ENCODE peak calls at places on chromosomes 3 and 15, in six cellular contexts. J, T, L, I, N and O are unnamed samples.

GRCh38 chr3:163490119-163490518 is 1588.2 kb downstream of the SI start:
- DNase-seq in J (no peak), N (no peak), T (peak; percentile 93), I (peak; percentile 85), L (peak; percentile 19), O (no peak)

GRCh38 chr15:81385110-81386076 is 11.4 kb upstream of the TMC3 start:
- DNase-seq in I (no peak), L (no peak), T (no peak), J (no peak), N (no peak), O (no peak)

GRCh38 chr3:42653560-42654330 is at the start of gene ZBTB47:
- DNase-seq in I (peak; percentile 41), L (peak; percentile 16), T (peak; percentile 75), N (no peak), J (peak; percentile 64), O (no peak)

GRCh38 chr15:100686725-100687488 is 84.5 kb downstream of the ASB7 start:
- DNase-seq in N (no peak), T (no peak), L (no peak), J (no peak), I (no peak), O (no peak)

GRCh38 chr15:55389276-55389631 is 18.9 kb downstream of the CCPG1 start:
- DNase-seq in T (no peak), N (no peak), L (peak; percentile 77), J (no peak), I (no peak), O (peak; percentile 44)

GRCh38 chr15:84598993-84599392 is 1.8 kb upstream of the ZSCAN2 start:
- DNase-seq in T (peak; percentile 80), N (no peak), L (no peak), I (peak; percentile 75), J (peak; percentile 39), O (no peak)

GRCh38 chr15:71362987-71363968 is 248.0 kb downstream of the THSD4 start:
- DNase-seq in J (no peak), N (no peak), L (no peak), T (peak; percentile 31), I (peak; percentile 54), O (no peak)

GRCh38 chr3:10729439-10729838 is 86.6 kb upstream of the SLC6A11 start:
- DNase-seq in L (no peak), T (peak; percentile 28), J (no peak), I (no peak), N (no peak), O (no peak)

GRCh38 chr15:82585072-82585471 is 44.8 kb upstream of the RPS17 start:
- DNase-seq in I (no peak), L (peak; percentile 19), T (no peak), N (no peak), J (no peak), O (no peak)

GRCh38 chr3:15460891-15461524 is 33.6 kb downstream of the EAF1 start:
- DNase-seq in T (no peak), N (no peak), J (no peak), I (no peak), L (no peak), O (no peak)

GRCh38 chr15:41285285-41285684 is 47.1 kb downstream of the OIP5 start:
- DNase-seq in T (peak; percentile 80), I (peak; percentile 89), J (no peak), N (no peak), L (no peak), O (no peak)

GRCh38 chr15:55361048-55361447 is 42.0 kb downstream of the PIGB start:
- DNase-seq in L (no peak), I (no peak), N (no peak), T (no peak), J (no peak), O (no peak)

GRCh38 chr3:34183581-34184313 is 385.3 kb downstream of the PDCD6IP start:
- DNase-seq in T (no peak), L (no peak), N (no peak), J (no peak), I (no peak), O (no peak)

GRCh38 chr3:62051506-62051905 is 321.8 kb downstream of the FEZF2 start:
- DNase-seq in L (peak; percentile 23), I (peak; percentile 56), N (no peak), T (peak; percentile 78), J (no peak), O (no peak)

DNA sequence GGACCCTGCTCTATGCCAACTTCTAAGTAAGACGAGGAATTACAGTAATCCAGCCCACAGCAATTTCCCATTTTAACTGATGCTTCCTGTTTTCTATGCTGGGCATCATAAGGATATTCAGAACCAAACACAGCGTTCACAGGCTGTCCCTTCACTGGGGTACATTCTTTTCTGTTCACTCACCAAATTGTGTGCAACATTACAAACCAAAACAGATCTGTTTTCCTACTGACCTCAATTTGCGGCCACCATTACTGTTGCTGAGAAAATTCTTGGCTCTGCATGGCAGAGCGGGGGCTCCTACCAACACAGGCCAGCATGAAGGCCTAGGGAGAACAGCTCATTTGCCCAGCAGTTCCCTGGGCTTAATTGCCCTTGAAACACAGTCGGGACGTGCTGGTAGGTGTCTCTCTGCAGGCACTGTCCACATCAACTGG is 76.5 kb downstream of the MYO1E start:
- DNase-seq in J (no peak), I (no peak), T (peak; percentile 45), N (no peak), L (peak; percentile 42), O (no peak)
- H3K27ac ChIP-seq in J (no peak overlapping the region), I (no peak overlapping the region), T (no peak overlapping the region), N (no peak overlapping the region), L (peak overlapping the region; percentile 95), O (peak overlapping the region; percentile 93)

GRCh38 chr3:126656376-126657134 is 1.6 kb upstream of the TXNRD3 start:
- DNase-seq in T (no peak), I (no peak), J (no peak), L (no peak), N (no peak), O (no peak)

GRCh38 chr3:126657901-126658300 is 3.0 kb upstream of the TXNRD3 start:
- DNase-seq in J (no peak), I (no peak), L (no peak), T (no peak), N (no peak), O (no peak)

GRCh38 chr3:126658584-126658983 is 3.7 kb upstream of the TXNRD3 start:
- DNase-seq in L (no peak), N (no peak), I (no peak), T (no peak), J (no peak), O (no peak)

GRCh38 chr3:126655887-126656286 is 963 bp upstream of the TXNRD3 start:
- DNase-seq in N (no peak), L (no peak), J (no peak), I (no peak), T (no peak), O (no peak)

GRCh38 chr3:126654571-126655393 is at the start of gene TXNRD3:
- DNase-seq in T (peak; percentile 94), L (peak; percentile 75), I (peak; percentile 69), N (peak; percentile 79), J (peak; percentile 89), O (no peak)
- H3K27ac ChIP-seq in T (no peak within 1 kb of the TSS), L (peak within 1 kb of the TSS; percentile 67), I (no peak within 1 kb of the TSS), N (peak within 1 kb of the TSS; percentile 27), J (peak within 1 kb of the TSS; percentile 81), O (peak within 1 kb of the TSS; percentile 51)

DNA sequence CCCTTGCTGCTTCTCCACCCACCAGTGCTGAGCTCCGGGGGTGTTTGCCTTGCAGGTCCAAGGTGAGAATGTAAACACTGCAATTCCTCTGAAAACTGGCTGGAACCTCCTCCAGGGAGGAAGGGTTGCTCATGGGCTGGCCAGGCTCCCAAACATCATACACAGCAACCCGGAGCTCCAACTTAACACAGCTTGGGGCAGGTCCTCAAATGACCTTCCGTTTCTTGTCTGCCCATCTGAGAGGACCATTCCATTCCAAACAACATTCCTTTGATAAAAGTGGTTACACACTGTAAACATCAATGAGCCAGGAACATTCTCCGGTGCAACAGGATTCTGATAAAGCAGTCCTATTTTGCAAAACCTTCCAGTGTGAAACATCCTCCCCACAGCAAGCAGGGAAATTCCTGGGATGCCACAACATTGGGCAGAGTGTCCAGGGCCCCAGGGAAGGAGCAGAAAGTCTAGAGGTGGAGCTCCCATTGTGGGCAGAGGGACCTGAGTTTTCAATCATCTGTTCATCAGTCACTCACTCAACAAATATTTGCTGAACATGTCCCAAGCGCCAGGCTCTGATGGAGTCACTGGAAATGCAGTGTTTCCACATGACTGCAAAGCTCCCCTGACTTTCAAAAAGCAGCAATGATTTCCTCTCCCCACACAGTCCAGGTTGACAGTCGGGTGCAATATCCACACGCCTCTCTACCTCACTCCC is 7.3 kb upstream of the HEG1 start:
- DNase-seq in T (peak; percentile 58), N (no peak), L (peak; percentile 91), I (peak; percentile 70), J (no peak), O (peak; percentile 46)
- H3K27ac ChIP-seq in T (no peak overlapping the region), N (no peak overlapping the region), L (peak overlapping the region; percentile 41), I (no peak overlapping the region), J (no peak overlapping the region), O (no peak overlapping the region)

GRCh38 chr15:79311901-79312553 is 1.1 kb downstream of the TMED3 start:
- DNase-seq in T (no peak), N (no peak), L (no peak), I (no peak), J (no peak), O (no peak)
- H3K27ac ChIP-seq in T (no peak overlapping the region), N (no peak overlapping the region), L (no peak overlapping the region), I (no peak overlapping the region), J (no peak overlapping the region), O (peak overlapping the region; percentile 59)

DNA sequence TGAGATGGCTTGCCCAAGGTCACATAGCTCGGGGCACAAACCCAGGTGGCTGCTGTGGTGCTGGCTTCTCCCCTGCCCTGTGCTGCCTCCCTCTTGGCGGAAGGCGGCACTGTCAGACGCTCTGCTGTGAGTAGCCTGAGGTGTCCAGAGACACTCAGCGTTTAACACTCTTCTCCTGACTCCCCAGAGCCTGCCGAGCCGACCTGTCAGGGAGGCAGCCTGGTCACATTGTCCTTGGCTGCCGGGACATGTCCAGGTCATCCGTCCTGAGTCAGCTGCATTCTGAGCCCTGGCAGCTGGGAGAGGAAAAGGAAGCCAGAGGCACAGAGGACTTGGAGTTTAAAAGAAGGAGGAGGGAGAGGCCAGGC is 4.7 kb downstream of the LMAN1L start:
- DNase-seq in I (peak; percentile 81), N (no peak), J (no peak), L (peak; percentile 77), T (peak; percentile 76), O (peak; percentile 44)
- H3K27ac ChIP-seq in I (no peak overlapping the region), N (no peak overlapping the region), J (no peak overlapping the region), L (no peak overlapping the region), T (no peak overlapping the region), O (no peak overlapping the region)

GRCh38 chr3:190983875-190984274 is 121.4 kb upstream of the GMNC start:
- DNase-seq in J (no peak), L (no peak), T (no peak), I (no peak), N (no peak), O (no peak)
- H3K27ac ChIP-seq in J (no peak overlapping the region), L (no peak overlapping the region), T (no peak overlapping the region), I (no peak overlapping the region), N (no peak overlapping the region), O (no peak overlapping the region)